ENCODE peak calls at places on chromosomes 7 and 10, in ten cellular contexts. U is naive thymus-derived CD8-positive, alpha-beta T cell; O is M059J; S is T follicular helper cell; N is GM03348; R is neural crest cell; C is T1000; J is cortex of kidney; L is activated CD4-positive, alpha-beta T cell treated with anti-CD3 and anti-CD28 coated beads, Interleukin-2, amount 10 ng/mL, durations not matched to agents 7 days and 5 days; V is activated T-helper 9 cell treated with anti-CD3 and anti-CD28 coated beads, Interleukin-2, amount 50 U/mL, for 16 hours. D is an unnamed sample.

GRCh38 chr7:111763221-111763791 is 201.0 kb upstream of the IMMP2L start:
- DNase-seq in U (no peak), O (peak; percentile 63), S (no peak), N (peak; percentile 76), R (no peak), C (no peak), J (no peak), L (no peak), V (no peak), D (no peak)

GRCh38 chr7:152382244-152382643 is 53.6 kb downstream of the KMT2C start:
- DNase-seq in U (no peak), O (peak; percentile 40), S (no peak), N (no peak), R (no peak), C (no peak), J (no peak), L (no peak), V (no peak), D (no peak)

GRCh38 chr10:61832866-61833481 is 68.5 kb upstream of the ARID5B start:
- DNase-seq in U (no peak), O (peak; percentile 47), S (no peak), N (no peak), R (no peak), C (no peak), J (no peak), L (no peak), V (no peak), D (no peak)

GRCh38 chr7:36972140-36972518 is 247.8 kb upstream of the AOAH start:
- DNase-seq in U (no peak), O (no peak), S (no peak), N (no peak), R (no peak), C (no peak), J (no peak), L (no peak), V (no peak), D (no peak)

GRCh38 chr10:93363891-93364648 is 118.1 kb downstream of the MYOF start:
- DNase-seq in U (no peak), O (no peak), S (no peak), N (no peak), R (no peak), C (no peak), J (no peak), L (no peak), V (no peak), D (no peak)

GRCh38 chr7:128039487-128040099 is 8.4 kb upstream of the LRRC4 start:
- DNase-seq in U (no peak), O (no peak), S (no peak), N (no peak), R (no peak), C (no peak), J (no peak), L (no peak), V (no peak), D (peak; percentile 37)

GRCh38 chr10:3897156-3897555 is 112.1 kb upstream of the KLF6 start:
- DNase-seq in U (no peak), O (peak; percentile 52), S (no peak), N (peak; percentile 66), R (no peak), C (no peak), J (no peak), L (no peak), V (no peak), D (no peak)

GRCh38 chr10:88281592-88282268 is 301.4 kb downstream of the RNLS start:
- DNase-seq in U (no peak), O (peak; percentile 69), S (no peak), N (peak; percentile 41), R (no peak), C (no peak), J (no peak), L (no peak), V (no peak), D (no peak)

GRCh38 chr7:38330861-38331709 is 57.6 kb upstream of the TARP start:
- DNase-seq in U (no peak), O (no peak), S (no peak), N (no peak), R (no peak), C (no peak), J (no peak), L (no peak), V (no peak), D (no peak)

GRCh38 chr10:8438603-8439002 is 384.1 kb downstream of the GATA3 start:
- DNase-seq in U (no peak), O (no peak), S (no peak), N (no peak), R (no peak), C (no peak), J (no peak), L (peak; percentile 51), V (no peak), D (no peak)

GRCh38 chr7:95609277-95609971 is 13.1 kb upstream of the PDK4 start:
- DNase-seq in U (no peak), O (peak; percentile 64), S (no peak), N (peak; percentile 39), R (no peak), C (no peak), J (no peak), L (no peak), V (no peak), D (peak; percentile 81)